ENCODE peak calls at places on chromosomes 6 and 20, in seven cellular contexts. Y is OCI-LY7, R is AG04450, G is cardiac fibroblast, H is AG09309, W is prostate gland, D is astrocyte of the spinal cord. V is an unnamed sample.

GRCh38 chr6:5547571-5547970 is 286.3 kb downstream of the FARS2 start:
- DNase-seq in H (no peak), Y (no peak), W (no peak), G (no peak), D (no peak), R (no peak), V (no peak)

GRCh38 chr6:140566706-140567330 is 1192.4 kb upstream of the CITED2 start:
- DNase-seq in R (no peak), G (peak), W (no peak), Y (no peak), D (peak), H (no peak), V (no peak)

GRCh38 chr20:33685328-33686007 is 717 bp downstream of the E2F1 start:
- DNase-seq in G (no peak), R (no peak), Y (peak), H (no peak), W (no peak), D (no peak), V (peak)

GRCh38 chr6:81901589-81901988 is 149.1 kb upstream of the TENT5A start:
- DNase-seq in Y (no peak), D (no peak), R (no peak), G (peak), W (no peak), H (no peak), V (no peak)

GRCh38 chr20:4959582-4959981 is 41.7 kb downstream of the SLC23A2 start:
- DNase-seq in H (no peak), G (no peak), D (no peak), W (no peak), Y (no peak), R (no peak), V (no peak)

GRCh38 chr6:163496205-163496604 is 81.7 kb downstream of the QKI start:
- DNase-seq in G (no peak), R (no peak), H (no peak), W (no peak), Y (no peak), D (no peak), V (no peak)

GRCh38 chr6:317068-317451 is 24.8 kb downstream of the DUSP22 start:
- DNase-seq in G (no peak), W (no peak), Y (no peak), R (no peak), H (no peak), D (no peak), V (no peak)

GRCh38 chr6:32167154-32167760 is 2.9 kb downstream of the EGFL8 start:
- DNase-seq in H (no peak), W (no peak), G (no peak), D (no peak), Y (no peak), R (no peak), V (no peak)

GRCh38 chr6:111888928-111889696 is 15.9 kb upstream of the FYN start:
- DNase-seq in Y (no peak), R (no peak), H (no peak), G (peak), W (no peak), D (peak), V (peak)

GRCh38 chr6:139368661-139369060 is 5.8 kb downstream of the CITED2 start:
- DNase-seq in R (no peak), D (no peak), Y (no peak), H (no peak), W (no peak), G (no peak), V (no peak)

GRCh38 chr6:68443704-68444103 is 191.4 kb upstream of the ADGRB3 start:
- DNase-seq in W (no peak), D (no peak), Y (no peak), G (no peak), H (no peak), R (no peak), V (no peak)

GRCh38 chr6:155455766-155456165 is at the start of gene NOX3:
- DNase-seq in G (no peak), H (no peak), D (no peak), W (no peak), R (no peak), Y (no peak), V (no peak)

GRCh38 chr6:86477510-86478166 is 459.7 kb upstream of the HTR1E start:
- DNase-seq in G (no peak), W (no peak), Y (no peak), D (no peak), H (no peak), R (no peak), V (no peak)

GRCh38 chr6:159790947-159791598 is 806 bp downstream of the MRPL18 start:
- DNase-seq in R (no peak), Y (peak), D (no peak), G (no peak), W (no peak), H (no peak), V (no peak)

GRCh38 chr20:36606171-36607116 is 865 bp downstream of the RAB5IF start:
- DNase-seq in D (peak), W (no peak), G (peak), H (no peak), Y (peak), R (no peak), V (no peak)

GRCh38 chr6:166520905-166521834 is 65.3 kb downstream of the RAMACL start:
- DNase-seq in G (no peak), H (no peak), Y (no peak), W (no peak), R (no peak), D (peak), V (no peak)

GRCh38 chr6:12262236-12263061 is 27.7 kb upstream of the EDN1 start:
- DNase-seq in W (peak), D (no peak), R (no peak), Y (no peak), G (no peak), H (no peak), V (no peak)

GRCh38 chr20:35006531-35006971 is 50.9 kb downstream of the MYH7B start:
- DNase-seq in Y (no peak), R (no peak), D (no peak), W (no peak), G (no peak), H (no peak), V (no peak)

GRCh38 chr20:258963-259362 is 1.4 kb downstream of the DEFB132 start:
- DNase-seq in Y (peak), W (no peak), H (no peak), R (no peak), D (peak), G (peak), V (no peak)

GRCh38 chr6:43736211-43736786 is 33.7 kb upstream of the VEGFA start:
- DNase-seq in W (no peak), D (no peak), R (no peak), H (no peak), G (no peak), Y (no peak), V (no peak)
- TF ChIP-seq CTCF in W (no peak), D (no peak), R (no peak), H (no peak), G (no peak), Y (no peak), V (no peak)

GRCh38 chr6:125220712-125221111 is 67.1 kb downstream of the TPD52L1 start:
- DNase-seq in H (no peak), R (no peak), G (peak), Y (no peak), W (peak), D (no peak), V (peak)
- TF ChIP-seq CTCF in H (no peak), R (no peak), G (no peak), Y (no peak), W (no peak), D (no peak), V (no peak)

GRCh38 chr6:70524721-70525286 is 41.9 kb upstream of the SDHAF4 start:
- DNase-seq in D (no peak), W (no peak), H (no peak), R (no peak), G (no peak), Y (no peak), V (no peak)

DNA sequence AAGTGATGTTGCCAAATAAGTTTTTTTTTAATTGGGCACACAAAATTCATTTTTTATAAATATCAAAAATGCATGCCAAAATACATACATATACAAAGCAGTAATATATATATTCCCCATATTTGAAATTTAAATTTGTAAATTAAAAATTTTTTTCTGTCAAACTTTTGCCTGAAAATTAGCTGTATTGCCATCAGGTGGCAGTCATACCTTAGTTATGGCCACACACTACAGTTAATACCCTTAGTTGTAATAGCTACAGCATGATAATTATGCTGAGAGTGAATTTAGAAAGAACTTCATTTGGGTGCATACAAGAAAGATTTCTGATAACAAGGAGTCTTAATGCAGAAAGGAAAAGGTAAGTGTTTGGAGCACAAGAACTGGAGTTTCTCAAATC is 46.2 kb upstream of the SDHAF4 start:
- DNase-seq in D (peak), G (peak), R (no peak), W (no peak), H (no peak), Y (peak), V (no peak)
- TF ChIP-seq CTCF in D (peak), G (peak), R (peak), W (peak), H (peak), Y (peak), V (peak)

GRCh38 chr6:149487316-149487715 is 2.5 kb upstream of the ZC3H12D start:
- DNase-seq in D (no peak), Y (no peak), W (no peak), R (no peak), G (no peak), H (no peak), V (no peak)

GRCh38 chr6:149483302-149483701 is 1.5 kb downstream of the ZC3H12D start:
- DNase-seq in R (no peak), Y (peak), H (no peak), D (no peak), W (no peak), G (no peak), V (no peak)

GRCh38 chr6:149482542-149483261 is 2.1 kb downstream of the ZC3H12D start:
- DNase-seq in Y (peak), H (no peak), G (no peak), R (no peak), W (no peak), D (no peak), V (no peak)

GRCh38 chr6:149483849-149484635 is 772 bp downstream of the ZC3H12D start:
- DNase-seq in G (no peak), D (peak), W (no peak), H (no peak), Y (peak), R (no peak), V (no peak)

GRCh38 chr6:149484733-149485700 is at the start of gene ZC3H12D:
- DNase-seq in D (peak), G (peak), R (no peak), Y (peak), W (no peak), H (peak), V (no peak)
- TF ChIP-seq CTCF in D (no peak), G (peak), R (peak), Y (peak), W (no peak), H (peak), V (no peak)

GRCh38 chr20:45958593-45958992 is 13.4 kb downstream of the ZNF335 start:
- DNase-seq in Y (no peak), H (no peak), G (no peak), W (no peak), D (no peak), R (no peak), V (no peak)

GRCh38 chr20:45957021-45957941 is 14.7 kb downstream of the ZNF335 start:
- DNase-seq in R (no peak), D (no peak), Y (no peak), W (no peak), G (no peak), H (no peak), V (no peak)

GRCh38 chr20:45962031-45962755 is 9.8 kb downstream of the ZNF335 start:
- DNase-seq in D (no peak), Y (no peak), H (no peak), W (no peak), R (no peak), G (no peak), V (no peak)

GRCh38 chr20:45959126-45959525 is 12.9 kb downstream of the ZNF335 start:
- DNase-seq in D (no peak), Y (no peak), G (no peak), R (no peak), H (no peak), W (no peak), V (no peak)

DNA sequence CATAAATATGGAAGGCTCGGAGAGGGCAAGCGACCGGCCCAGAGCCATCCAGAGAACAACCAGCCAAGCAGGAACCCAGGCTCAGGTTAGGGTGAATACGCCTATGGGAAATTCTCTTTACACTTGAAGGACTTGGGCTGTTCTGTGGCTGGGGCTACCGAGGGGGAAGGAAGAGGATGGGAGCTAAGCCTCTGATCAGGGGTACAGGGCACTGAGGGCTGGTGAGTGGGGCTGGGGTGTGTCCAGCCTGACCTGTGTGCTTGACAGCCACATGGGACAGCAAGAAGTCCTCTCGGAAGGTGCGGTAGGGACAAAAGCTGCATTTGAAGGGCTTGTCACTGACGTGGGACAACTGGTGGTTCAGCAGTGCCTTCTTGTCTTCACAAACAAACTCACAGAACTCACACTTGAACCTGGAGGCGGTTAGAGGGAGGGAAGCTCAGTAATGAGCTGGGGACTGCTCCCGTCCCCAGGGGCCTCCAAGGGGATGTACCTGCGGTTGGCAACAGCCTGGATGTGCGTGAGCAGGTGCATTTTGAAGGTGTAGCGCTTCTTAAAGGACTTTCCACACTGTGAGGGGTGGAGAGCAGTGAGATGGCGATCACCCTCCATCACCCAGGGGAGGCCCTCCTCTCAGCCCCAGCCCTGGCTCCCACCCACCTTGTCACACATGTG is 11.9 kb downstream of the ZNF335 start:
- DNase-seq in W (no peak), R (no peak), H (no peak), D (no peak), G (no peak), Y (no peak), V (no peak)
- TF ChIP-seq CTCF in W (no peak), R (no peak), H (no peak), D (no peak), G (no peak), Y (no peak), V (no peak)

GRCh38 chr6:13537527-13537897 is 36.9 kb upstream of the SIRT5 start:
- DNase-seq in R (no peak), H (no peak), G (no peak), D (no peak), W (no peak), Y (no peak), V (no peak)

GRCh38 chr6:13541496-13541895 is 32.9 kb upstream of the SIRT5 start:
- DNase-seq in H (no peak), W (no peak), G (no peak), D (no peak), Y (no peak), R (no peak), V (no peak)

GRCh38 chr6:13538600-13538999 is 35.8 kb upstream of the SIRT5 start:
- DNase-seq in D (no peak), R (no peak), W (no peak), Y (no peak), H (no peak), G (no peak), V (no peak)

GRCh38 chr6:13538084-13538483 is 36.3 kb upstream of the SIRT5 start:
- DNase-seq in G (peak), R (peak), Y (peak), W (no peak), H (peak), D (peak), V (no peak)

DNA sequence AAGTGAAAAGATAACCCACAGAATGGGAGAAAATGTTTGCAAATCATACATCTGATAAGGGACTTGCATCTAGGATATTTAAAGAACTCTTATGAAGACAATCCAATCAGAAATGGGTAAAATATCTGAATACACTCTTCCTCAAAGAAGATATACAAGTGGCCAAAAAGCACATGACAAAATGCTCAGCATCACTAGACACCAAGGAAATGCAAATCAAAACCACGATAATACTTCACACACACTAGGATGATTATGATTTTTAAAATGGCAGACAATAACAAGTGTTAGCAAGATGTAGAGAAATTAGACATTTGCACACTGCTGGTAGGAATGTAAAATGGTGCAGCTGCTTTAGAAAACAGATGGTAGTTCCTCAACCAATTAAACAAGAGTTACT is 34.8 kb upstream of the SIRT5 start:
- DNase-seq in D (no peak), Y (peak), W (no peak), G (no peak), R (no peak), H (no peak), V (no peak)
- TF ChIP-seq CTCF in D (no peak), Y (no peak), W (no peak), G (no peak), R (no peak), H (no peak), V (no peak)

GRCh38 chr20:50138479-50139393 is 14.8 kb downstream of the PEDS1 start:
- DNase-seq in W (no peak), G (no peak), Y (no peak), D (no peak), R (no peak), H (no peak), V (peak)
- TF ChIP-seq CTCF in W (no peak), G (peak), Y (no peak), D (peak), R (no peak), H (no peak), V (no peak)

GRCh38 chr20:44814937-44815336 is 4.6 kb upstream of the RIMS4 start:
- DNase-seq in H (no peak), D (no peak), Y (no peak), W (no peak), G (no peak), R (no peak), V (no peak)
- TF ChIP-seq CTCF in H (no peak), D (no peak), Y (no peak), W (no peak), G (no peak), R (no peak), V (no peak)

GRCh38 chr6:106223300-106223930 is 102.1 kb downstream of the ATG5 start:
- DNase-seq in G (peak), H (peak), Y (peak), R (peak), W (peak), D (peak), V (peak)
- TF ChIP-seq CTCF in G (peak), H (peak), Y (peak), R (peak), W (peak), D (peak), V (peak)

GRCh38 chr6:119978274-119978889 is 628.8 kb upstream of the MAN1A1 start:
- DNase-seq in W (no peak), H (no peak), G (peak), D (peak), Y (peak), R (no peak), V (no peak)
- TF ChIP-seq CTCF in W (peak), H (peak), G (peak), D (peak), Y (peak), R (peak), V (peak)

V was measured in neural crest cell.